ENCODE peak calls at places on chromosomes 1 and 21, in nine cellular contexts. L is epithelial cell of esophagus; C is activated gamma-delta T cell treated with Interleukin-2 at 50 U/mL for 16 hours; T is A549; R is H7; U is sigmoid colon; H is GM12892; X is activated effector memory CD4-positive, alpha-beta T cell treated with anti-CD3 and anti-CD28 coated beads, Interleukin-2, amount 50 U/mL, for 16 hours; M is activated T-helper 1 cell treated with Interleukin-2 at 50 U/mL for 16 hours. A is an unnamed sample.

GRCh38 chr1:27937524-27937836 is 2.7 kb downstream of the SMPDL3B start:
- DNase-seq in C (no peak), X (no peak), M (no peak), L (no peak), T (no peak), U (no peak), R (no peak), H (no peak), A (no peak)

GRCh38 chr1:45012639-45013278 is 705 bp downstream of the UROD start:
- DNase-seq in U (peak), X (peak), H (no peak), L (peak), M (peak), C (no peak), T (no peak), R (no peak), A (peak)

GRCh38 chr21:36804867-36805611 is 106.1 kb downstream of the SIM2 start:
- DNase-seq in R (no peak), X (no peak), H (no peak), U (no peak), M (no peak), L (no peak), C (no peak), T (no peak), A (no peak)

GRCh38 chr1:53390261-53390660 is 62.4 kb upstream of the LRP8 start:
- DNase-seq in T (no peak), C (no peak), R (no peak), U (peak), M (no peak), L (no peak), X (no peak), H (no peak), A (peak)

GRCh38 chr21:45320991-45321656 is 33.4 kb upstream of the POFUT2 start:
- DNase-seq in L (no peak), H (no peak), X (no peak), C (no peak), M (no peak), R (peak), T (no peak), U (no peak), A (no peak)

GRCh38 chr1:23496490-23497181 is 12.7 kb upstream of the ASAP3 start:
- DNase-seq in T (no peak), C (no peak), U (no peak), L (no peak), X (no peak), H (no peak), M (no peak), R (no peak), A (no peak)

GRCh38 chr1:89955311-89955710 is 39.6 kb upstream of the ZNF326 start:
- DNase-seq in T (no peak), L (no peak), M (no peak), X (no peak), H (no peak), R (no peak), C (no peak), U (no peak), A (no peak)

GRCh38 chr1:156645058-156645457 is 3.1 kb downstream of the BCAN start:
- DNase-seq in X (no peak), L (no peak), U (no peak), C (no peak), M (no peak), T (no peak), R (peak), H (no peak), A (no peak)

GRCh38 chr1:52268372-52268771 is 97.6 kb downstream of the CC2D1B start:
- DNase-seq in R (peak), C (no peak), T (no peak), L (peak), M (no peak), X (no peak), U (no peak), H (no peak), A (peak)

GRCh38 chr1:91791691-91792392 is 94.1 kb downstream of the TGFBR3 start:
- DNase-seq in U (no peak), C (peak), M (no peak), R (no peak), X (no peak), H (no peak), T (no peak), L (peak), A (no peak)

GRCh38 chr1:92774407-92774806 is 10.5 kb downstream of the EVI5 start:
- DNase-seq in L (no peak), R (no peak), H (no peak), M (no peak), T (no peak), X (no peak), U (no peak), C (no peak), A (no peak)

GRCh38 chr1:17097787-17098186 is 21.5 kb downstream of the PADI2 start:
- DNase-seq in U (no peak), L (peak), H (no peak), C (no peak), R (no peak), T (no peak), M (no peak), X (no peak), A (no peak)

GRCh38 chr1:226666164-226666506 is 72.9 kb downstream of the ITPKB start:
- DNase-seq in U (no peak), C (no peak), T (no peak), H (no peak), L (no peak), R (no peak), M (no peak), X (no peak), A (no peak)

GRCh38 chr1:53572802-53573148 is 113.6 kb downstream of the DMRTB1 start:
- DNase-seq in H (no peak), L (peak), X (peak), U (no peak), C (no peak), M (no peak), T (no peak), R (no peak), A (peak)

GRCh38 chr1:161115132-161115711 is 2.6 kb downstream of the PFDN2 start:
- DNase-seq in C (no peak), U (no peak), R (no peak), L (peak), X (no peak), M (no peak), T (peak), H (no peak), A (no peak)

GRCh38 chr1:209411491-209411929 is 172.0 kb upstream of the CAMK1G start:
- DNase-seq in C (no peak), R (no peak), M (no peak), U (no peak), T (no peak), X (no peak), H (no peak), L (peak), A (peak)